ENCODE peak calls at places on chromosomes 7 and 10, in eight cellular contexts. G, B, V, R, T, H, X and Q are unnamed samples.

GRCh38 chr7:139648617-139648932 is 125.1 kb downstream of the CLEC2L start:
- DNase-seq in H (no peak), V (no peak), B (no peak), R (no peak), T (no peak), X (no peak), G (no peak), Q (no peak)

GRCh38 chr7:66642932-66643331 is 14.3 kb downstream of the KCTD7 start:
- DNase-seq in R (no peak), G (no peak), V (no peak), H (no peak), B (no peak), T (no peak), X (no peak), Q (no peak)

GRCh38 chr10:127148933-127149220 is 47.5 kb downstream of the INSYN2A start:
- DNase-seq in G (no peak), R (no peak), X (no peak), H (no peak), V (no peak), B (no peak), T (peak), Q (peak)

GRCh38 chr10:112919721-112920120 is 30.3 kb upstream of the TCF7L2 start:
- DNase-seq in H (no peak), X (no peak), B (no peak), R (no peak), G (no peak), V (no peak), T (peak), Q (no peak)

GRCh38 chr10:124465003-124465776 is 3.6 kb downstream of the LHPP start:
- DNase-seq in X (no peak), H (no peak), R (peak), G (no peak), B (no peak), V (no peak), T (no peak), Q (peak)

GRCh38 chr10:79046326-79046725 is 22.4 kb upstream of the ZMIZ1 start:
- DNase-seq in H (no peak), T (no peak), R (no peak), G (no peak), X (no peak), B (no peak), V (no peak), Q (no peak)

GRCh38 chr10:60031664-60032063 is 125.3 kb upstream of the CCDC6 start:
- DNase-seq in G (no peak), V (no peak), X (no peak), T (no peak), B (no peak), R (peak), H (peak), Q (peak)

GRCh38 chr7:95002726-95003125 is 95.3 kb downstream of the PPP1R9A start:
- DNase-seq in B (no peak), V (no peak), R (no peak), X (no peak), G (no peak), H (no peak), T (no peak), Q (no peak)

GRCh38 chr7:112162161-112163020 is 43.8 kb downstream of the DOCK4 start:
- DNase-seq in G (no peak), V (peak), X (peak), H (no peak), B (peak), R (peak), T (peak), Q (peak)

GRCh38 chr10:121596668-121597503 is 1.4 kb downstream of the FGFR2 start:
- DNase-seq in G (peak), H (no peak), T (no peak), V (peak), R (no peak), X (no peak), B (no peak), Q (no peak)

GRCh38 chr7:20359397-20359963 is 28.8 kb downstream of the ITGB8 start:
- DNase-seq in R (no peak), V (no peak), H (no peak), X (no peak), G (no peak), T (no peak), B (no peak), Q (no peak)

GRCh38 chr7:46739378-46740234 is 818.5 kb upstream of the IGFBP3 start:
- DNase-seq in G (no peak), R (no peak), T (no peak), H (no peak), B (no peak), V (no peak), X (no peak), Q (no peak)